ENCODE peak calls at places on chromosomes 3 and 15, in four cellular contexts. A is GM23338, I is NCI-H1105, H is Peyer's patch. V is an unnamed sample.

GRCh38 chr15:90266485-90266884 is 1.0 kb downstream of the NGRN start:
- DNase-seq in A (no peak), H (no peak), I (no peak), V (peak; percentile 74)

GRCh38 chr3:112372396-112372795 is 39.4 kb downstream of the CD200 start:
- DNase-seq in H (no peak), I (no peak), A (no peak), V (no peak)

GRCh38 chr3:191005790-191006189 is 143.3 kb upstream of the GMNC start:
- DNase-seq in I (no peak), H (no peak), A (peak; percentile 71), V (no peak)

GRCh38 chr3:113117511-113118302 is 93.7 kb upstream of the BOC start:
- DNase-seq in H (no peak), I (no peak), A (no peak), V (no peak)

GRCh38 chr3:144429719-144430121 is 458.1 kb downstream of the DIPK2A start:
- DNase-seq in A (peak; percentile 14), I (no peak), H (no peak), V (no peak)

GRCh38 chr3:152331018-152331541 is 62.4 kb downstream of the MBNL1 start:
- DNase-seq in H (no peak), A (no peak), I (no peak), V (no peak)

GRCh38 chr15:79089331-79089889 is 1.2 kb downstream of the RASGRF1 start:
- DNase-seq in A (peak; percentile 77), H (no peak), I (no peak), V (no peak)

GRCh38 chr3:39277893-39278615 is 1.8 kb downstream of the CX3CR1 start:
- DNase-seq in A (no peak), H (no peak), I (no peak), V (no peak)

GRCh38 chr15:100106732-100107131 is 235.0 kb downstream of the ADAMTS17 start:
- DNase-seq in I (no peak), A (no peak), H (no peak), V (no peak)

GRCh38 chr3:190303887-190304286 is 18.4 kb downstream of the CLDN1 start:
- DNase-seq in H (no peak), A (no peak), I (no peak), V (no peak)

GRCh38 chr15:48553559-48553958 is 92.0 kb downstream of the FBN1 start:
- DNase-seq in H (no peak), I (no peak), A (no peak), V (no peak)

GRCh38 chr3:108396336-108396735 is 100.0 kb downstream of the HHLA2 start:
- DNase-seq in I (no peak), A (no peak), H (no peak), V (no peak)

GRCh38 chr15:42011074-42011473 is 9.8 kb downstream of the PLA2G4E start:
- DNase-seq in H (no peak), I (no peak), A (no peak), V (peak; percentile 3)

GRCh38 chr3:27639271-27639670 is 82.9 kb downstream of the EOMES start:
- DNase-seq in H (no peak), A (no peak), I (no peak), V (no peak)

GRCh38 chr3:14377838-14378169 is 24.6 kb upstream of the SLC6A6 start:
- DNase-seq in I (no peak), A (no peak), H (no peak), V (no peak)

GRCh38 chr15:27670481-27670880 is 428.6 kb downstream of the OCA2 start:
- DNase-seq in I (no peak), A (no peak), H (no peak), V (peak; percentile 61)

GRCh38 chr3:52831500-52832301 is 1.2 kb upstream of the ITIH4 start:
- DNase-seq in H (peak; percentile 18), A (no peak), I (peak; percentile 7), V (no peak)

GRCh38 chr15:63238796-63239195 is 38.6 kb upstream of the APH1B start:
- DNase-seq in H (no peak), A (no peak), I (no peak), V (no peak)

GRCh38 chr3:162390891-162391290 is 894.3 kb downstream of the OTOL1 start:
- DNase-seq in I (no peak), H (no peak), A (no peak), V (no peak)

GRCh38 chr15:79924379-79924778 is 27.6 kb upstream of the MTHFS start:
- DNase-seq in I (no peak), H (no peak), A (no peak), V (no peak)

GRCh38 chr3:38632989-38633388 is 16.5 kb downstream of the SCN5A start:
- DNase-seq in H (no peak), A (no peak), I (no peak), V (no peak)

GRCh38 chr15:74901612-74902063 is 5.0 kb downstream of the FAM219B start:
- DNase-seq in I (no peak), H (peak; percentile 48), A (peak; percentile 64), V (peak; percentile 63)

GRCh38 chr3:43699864-43700263 is 9.1 kb downstream of the ABHD5 start:
- DNase-seq in I (no peak), A (peak; percentile 46), H (no peak), V (no peak)

GRCh38 chr15:97978408-97979130 is 18.1 kb downstream of the ARRDC4 start:
- DNase-seq in H (no peak), I (no peak), A (no peak), V (no peak)

GRCh38 chr15:69634860-69635259 is 182.2 kb downstream of the RPLP1 start:
- DNase-seq in A (no peak), I (no peak), H (no peak), V (no peak)

GRCh38 chr3:155080692-155081091 is 573 bp downstream of the MME start:
- DNase-seq in H (no peak), I (no peak), A (peak; percentile 6), V (no peak)

GRCh38 chr15:95405447-95405846 is 925.1 kb upstream of the NR2F2 start:
- DNase-seq in A (no peak), H (no peak), I (no peak), V (no peak)

GRCh38 chr3:175193815-175194518 is 334.8 kb downstream of the NAALADL2 start:
- DNase-seq in H (no peak), I (no peak), A (no peak), V (no peak)

GRCh38 chr3:100776736-100777135 is 67.4 kb downstream of the TFG start:
- DNase-seq in H (no peak), A (peak; percentile 52), I (no peak), V (no peak)

GRCh38 chr3:43759297-43759782 is 68.6 kb downstream of the ABHD5 start:
- DNase-seq in A (peak; percentile 39), H (no peak), I (no peak), V (peak; percentile 4)

GRCh38 chr15:100114526-100114925 is 227.2 kb downstream of the ADAMTS17 start:
- DNase-seq in H (no peak), I (no peak), A (peak; percentile 27), V (no peak)

GRCh38 chr3:8938021-8938420 is 25.3 kb downstream of the RAD18 start:
- DNase-seq in A (peak; percentile 39), I (no peak), H (no peak), V (no peak)

GRCh38 chr15:32824777-32825176 is 107.0 kb downstream of the GREM1 start:
- DNase-seq in I (no peak), H (no peak), A (no peak), V (no peak)

GRCh38 chr3:87982421-87982820 is 76.4 kb downstream of the CGGBP1 start:
- DNase-seq in I (no peak), A (no peak), H (no peak), V (peak; percentile 64)

GRCh38 chr3:49351521-49352011 is 6.6 kb downstream of the GPX1 start:
- DNase-seq in H (no peak), A (no peak), I (no peak), V (no peak)

GRCh38 chr15:79028411-79028964 is 62.1 kb downstream of the RASGRF1 start:
- DNase-seq in I (peak; percentile 2), A (peak; percentile 80), H (peak; percentile 35), V (peak; percentile 33)

GRCh38 chr3:180523040-180523439 is 78.9 kb upstream of the TTC14 start:
- DNase-seq in I (no peak), A (no peak), H (no peak), V (no peak)

GRCh38 chr15:70259030-70259424 is 161.3 kb upstream of the TLE3 start:
- DNase-seq in A (no peak), H (peak; percentile 83), I (no peak), V (peak; percentile 77)

GRCh38 chr3:108124337-108125150 is 33.7 kb upstream of the CD47 start:
- DNase-seq in A (peak; percentile 7), I (no peak), H (peak; percentile 72), V (no peak)

V was measured in NCI-H1417.